ENCODE peak calls at places on chromosomes 3 and 15, in seven cellular contexts. S is glutamatergic neuron, Z is AG10803, D is BJ, A is fibroblast of villous mesenchyme, G is Calu3, Y is GM12864. J is an unnamed sample.

GRCh38 chr3:155424041-155424605 is 130.6 kb upstream of the STRIT1 start:
- DNase-seq in S (no peak), Z (no peak), D (no peak), A (no peak), G (no peak), Y (no peak), J (no peak)

GRCh38 chr3:89300976-89301375 is 193.6 kb downstream of the EPHA3 start:
- DNase-seq in S (no peak), Z (peak; percentile 8), D (peak; percentile 9), A (peak; percentile 2), G (no peak), Y (no peak), J (no peak)

GRCh38 chr3:133361435-133361834 is 38.4 kb upstream of the BFSP2 start:
- DNase-seq in S (no peak), Z (no peak), D (no peak), A (no peak), G (no peak), Y (no peak), J (no peak)

GRCh38 chr3:9898467-9899229 is 4.0 kb upstream of the IL17RE start:
- DNase-seq in S (no peak), Z (no peak), D (no peak), A (no peak), G (peak; percentile 43), Y (no peak), J (no peak)

GRCh38 chr3:160781429-160781828 is 25.4 kb downstream of the PPM1L start:
- DNase-seq in S (no peak), Z (no peak), D (no peak), A (no peak), G (no peak), Y (no peak), J (no peak)

GRCh38 chr3:55309336-55309735 is 177.8 kb downstream of the WNT5A start:
- DNase-seq in S (no peak), Z (peak; percentile 63), D (no peak), A (no peak), G (no peak), Y (no peak), J (no peak)

GRCh38 chr15:43293402-43293801 is 26.7 kb upstream of the TGM5 start:
- DNase-seq in S (peak; percentile 40), Z (no peak), D (no peak), A (no peak), G (no peak), Y (no peak), J (no peak)

GRCh38 chr3:45188714-45189659 is 37.1 kb downstream of the TMEM158 start:
- DNase-seq in S (no peak), Z (no peak), D (no peak), A (peak; percentile 72), G (no peak), Y (no peak), J (no peak)

GRCh38 chr3:189914799-189915198 is 205.9 kb downstream of the P3H2 start:
- DNase-seq in S (no peak), Z (peak; percentile 91), D (peak; percentile 79), A (peak; percentile 84), G (peak; percentile 39), Y (no peak), J (no peak)

GRCh38 chr3:31973081-31973480 is 8.0 kb downstream of the OSBPL10 start:
- DNase-seq in S (no peak), Z (no peak), D (no peak), A (no peak), G (no peak), Y (no peak), J (no peak)

GRCh38 chr15:28960979-28961378 is 75.2 kb downstream of the APBA2 start:
- DNase-seq in S (no peak), Z (no peak), D (no peak), A (peak; percentile 94), G (no peak), Y (no peak), J (no peak)

GRCh38 chr3:125622381-125622788 is 27.1 kb upstream of the OSBPL11 start:
- DNase-seq in S (no peak), Z (no peak), D (no peak), A (no peak), G (no peak), Y (no peak), J (no peak)

GRCh38 chr15:91922701-91923279 is 69.3 kb downstream of the SLCO3A1 start:
- DNase-seq in S (no peak), Z (no peak), D (no peak), A (no peak), G (no peak), Y (no peak), J (no peak)

GRCh38 chr3:15291589-15292541 is 40.5 kb downstream of the SH3BP5 start:
- DNase-seq in S (no peak), Z (no peak), D (no peak), A (no peak), G (no peak), Y (peak; percentile 79), J (peak; percentile 60)

GRCh38 chr3:158713094-158713499 is 19.2 kb downstream of the RARRES1 start:
- DNase-seq in S (no peak), Z (no peak), D (no peak), A (peak; percentile 56), G (no peak), Y (no peak), J (no peak)

GRCh38 chr3:136070953-136071949 is 105.7 kb downstream of the PPP2R3A start:
- DNase-seq in S (no peak), Z (peak; percentile 29), D (peak; percentile 80), A (peak; percentile 58), G (no peak), Y (no peak), J (no peak)

GRCh38 chr3:126472277-126473006 is 3.2 kb downstream of the ZXDC start:
- DNase-seq in S (no peak), Z (peak; percentile 96), D (peak; percentile 68), A (peak; percentile 95), G (peak; percentile 89), Y (no peak), J (peak; percentile 39)

GRCh38 chr3:115272036-115272824 is 125.1 kb upstream of the ZBTB20 start:
- DNase-seq in S (no peak), Z (peak; percentile 71), D (peak; percentile 55), A (peak; percentile 11), G (no peak), Y (no peak), J (no peak)

GRCh38 chr3:186790261-186790981 is 7.0 kb downstream of the EIF4A2 start:
- DNase-seq in S (no peak), Z (peak; percentile 35), D (no peak), A (peak; percentile 45), G (no peak), Y (no peak), J (no peak)

GRCh38 chr3:42749025-42749752 is 23.9 kb downstream of the CCDC13 start:
- DNase-seq in S (no peak), Z (no peak), D (no peak), A (no peak), G (no peak), Y (no peak), J (no peak)

GRCh38 chr3:110413291-110413690 is 658.3 kb upstream of the NECTIN3 start:
- DNase-seq in S (no peak), Z (no peak), D (no peak), A (no peak), G (no peak), Y (no peak), J (no peak)

GRCh38 chr15:42069496-42070275 is 24.7 kb downstream of the PLA2G4D start:
- DNase-seq in S (no peak), Z (no peak), D (no peak), A (no peak), G (no peak), Y (no peak), J (no peak)

GRCh38 chr3:48395714-48396113 is 23.7 kb downstream of the FBXW12 start:
- DNase-seq in S (no peak), Z (no peak), D (no peak), A (no peak), G (no peak), Y (no peak), J (no peak)

DNA sequence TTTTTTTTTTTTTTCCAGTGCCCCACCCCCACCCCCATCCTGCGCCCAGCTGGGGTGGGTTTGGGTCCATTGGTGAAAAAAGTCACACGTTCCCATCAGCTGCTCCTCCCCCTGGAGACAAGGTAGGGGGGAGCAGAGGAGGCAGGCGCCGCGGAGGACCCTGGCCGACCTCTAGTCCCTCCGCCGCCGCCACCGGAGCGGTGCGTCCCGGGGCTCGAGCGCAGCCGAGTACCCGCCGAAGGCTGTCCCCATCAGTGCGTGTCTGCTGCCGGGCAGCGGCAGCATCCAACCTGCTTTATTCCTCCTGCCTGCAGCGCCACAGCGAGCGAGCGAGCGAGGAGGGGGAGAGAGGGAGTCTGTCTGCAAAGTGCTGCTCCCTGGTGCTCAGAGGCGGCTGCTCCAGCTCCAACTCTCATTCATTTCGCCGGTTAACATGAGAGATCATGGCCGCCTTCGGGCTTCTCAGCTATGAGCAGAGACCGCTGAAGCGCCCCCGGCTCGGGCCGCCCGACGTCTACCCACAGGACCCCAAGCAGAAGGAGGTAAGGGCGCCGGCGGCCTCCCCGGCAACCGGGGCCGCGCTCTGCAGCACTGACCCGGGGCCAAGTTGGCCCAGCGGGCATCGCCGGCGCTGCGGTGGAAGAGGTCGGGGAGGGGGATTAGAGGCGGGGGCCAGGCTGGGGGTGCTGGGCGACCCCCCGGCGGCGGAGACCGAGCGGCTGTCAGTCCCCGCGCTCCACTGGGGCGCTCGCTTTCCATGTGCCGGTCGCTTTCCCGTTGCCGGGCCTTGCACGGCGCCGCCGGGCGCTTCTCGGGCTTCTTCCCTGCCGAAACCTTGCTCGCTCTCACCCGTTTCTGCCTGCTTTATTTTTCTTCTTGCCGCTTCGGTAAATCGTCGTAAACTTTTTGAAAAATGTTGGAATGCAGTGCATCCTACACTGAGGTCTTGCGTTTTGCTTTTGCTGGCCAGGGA is 1.3 kb downstream of the MED12L start:
- DNase-seq in S (peak; percentile 85), Z (peak; percentile 82), D (peak; percentile 27), A (peak; percentile 81), G (peak; percentile 82), Y (peak; percentile 16), J (peak; percentile 88)
- TF ChIP-seq CTCF in S (no peak), Z (peak; percentile 68), D (peak; percentile 76), A (peak; percentile 59), G (peak; percentile 29), Y (peak; percentile 50), J (peak; percentile 42)

DNA sequence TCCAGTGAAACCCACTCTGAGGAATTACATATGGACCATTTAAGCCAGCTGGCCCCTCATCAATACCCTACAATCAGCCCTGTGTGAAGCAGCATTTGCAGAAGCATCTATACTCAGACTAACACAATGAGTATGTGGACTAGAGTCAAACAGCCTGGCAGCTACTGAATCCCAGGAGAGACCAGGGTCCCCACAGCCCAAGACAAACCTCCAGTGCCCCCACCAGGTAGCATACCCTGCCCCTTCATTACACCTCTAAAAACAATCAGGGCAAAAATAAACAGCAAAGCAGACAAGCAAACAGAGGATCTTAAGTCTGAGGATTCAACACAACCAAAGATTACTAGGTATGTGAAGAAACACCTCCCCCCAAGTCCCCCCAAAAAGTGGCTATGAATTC is 157.4 kb downstream of the LEKR1 start:
- DNase-seq in S (no peak), Z (no peak), D (no peak), A (no peak), G (no peak), Y (no peak), J (no peak)
- TF ChIP-seq CTCF in S (no peak), Z (no peak), D (no peak), A (no peak), G (no peak), Y (no peak), J (no peak)

GRCh38 chr15:71461748-71462147 is 346.5 kb downstream of the THSD4 start:
- DNase-seq in S (no peak), Z (no peak), D (no peak), A (no peak), G (no peak), Y (no peak), J (no peak)
- TF ChIP-seq CTCF in S (no peak), Z (no peak), D (no peak), A (no peak), G (no peak), Y (no peak), J (no peak)

GRCh38 chr3:66831931-66832330 is 166.2 kb upstream of the KBTBD8 start:
- DNase-seq in S (no peak), Z (no peak), D (no peak), A (no peak), G (no peak), Y (no peak), J (no peak)

GRCh38 chr3:66836363-66837152 is 161.5 kb upstream of the KBTBD8 start:
- DNase-seq in S (no peak), Z (no peak), D (no peak), A (peak; percentile 4), G (no peak), Y (no peak), J (no peak)
- TF ChIP-seq CTCF in S (no peak), Z (peak; percentile 36), D (peak; percentile 20), A (no peak), G (no peak), Y (no peak), J (no peak)